ENCODE peak calls at places on chromosomes 3 and 15, in eight cellular contexts. L is activated T-cell treated with anti-CD3 and anti-CD28 coated beads for 1 hour; X is left ventricle myocardium inferior; O is RKO; I is HEK293T; E is mammary epithelial cell; B is brain microvascular endothelial cell; S is CD8-positive, alpha-beta memory T cell. W is an unnamed sample.

GRCh38 chr3:142026333-142026732 is 123.0 kb downstream of the TFDP2 start:
- DNase-seq in O (no peak), S (no peak), E (no peak), L (no peak), X (no peak), B (no peak), I (no peak), W (no peak)

GRCh38 chr3:127671523-127672428 is 976 bp upstream of the ABTB1 start:
- DNase-seq in O (peak; percentile 22), X (peak; percentile 23), S (peak; percentile 23), L (no peak), B (no peak), E (no peak), I (no peak), W (no peak)

GRCh38 chr3:115999598-115999997 is 376.3 kb downstream of the GAP43 start:
- DNase-seq in L (no peak), O (no peak), I (no peak), E (no peak), X (no peak), S (no peak), B (no peak), W (no peak)

GRCh38 chr3:119259821-119260220 is 19.1 kb upstream of the B4GALT4 start:
- DNase-seq in E (no peak), X (no peak), B (no peak), I (no peak), O (no peak), L (no peak), S (no peak), W (no peak)

GRCh38 chr15:66126057-66126855 is 127.3 kb downstream of the MEGF11 start:
- DNase-seq in L (no peak), S (no peak), X (no peak), B (no peak), E (no peak), I (no peak), O (no peak), W (no peak)

GRCh38 chr3:4982773-4983738 is 3.8 kb downstream of the BHLHE40 start:
- DNase-seq in B (peak; percentile 53), X (no peak), S (no peak), L (no peak), O (peak; percentile 58), I (no peak), E (peak; percentile 69), W (no peak)

GRCh38 chr15:57235865-57236264 is 140.4 kb upstream of the CGNL1 start:
- DNase-seq in S (no peak), I (peak; percentile 31), B (peak; percentile 88), X (no peak), O (peak; percentile 56), E (no peak), L (no peak), W (peak; percentile 70)

GRCh38 chr15:40439461-40440299 is 1.1 kb upstream of the BAHD1 start:
- DNase-seq in B (peak; percentile 29), E (peak; percentile 41), O (peak; percentile 48), X (peak; percentile 42), I (peak; percentile 14), L (peak; percentile 16), S (no peak), W (no peak)

GRCh38 chr15:79292011-79292410 is 9.5 kb downstream of the ANKRD34C start:
- DNase-seq in B (no peak), L (no peak), X (no peak), O (no peak), S (no peak), E (no peak), I (no peak), W (no peak)

GRCh38 chr15:58870451-58870850 is 63.0 kb downstream of the SLTM start:
- DNase-seq in E (no peak), B (no peak), S (no peak), L (no peak), X (no peak), O (no peak), I (no peak), W (no peak)

GRCh38 chr3:125110016-125110875 is 54.4 kb upstream of the HEG1 start:
- DNase-seq in I (no peak), X (no peak), O (peak; percentile 57), E (peak; percentile 88), L (no peak), B (peak; percentile 90), S (no peak), W (no peak)

GRCh38 chr3:127748754-127749327 is 73.5 kb downstream of the MGLL start:
- DNase-seq in E (no peak), L (no peak), B (no peak), I (no peak), O (no peak), X (no peak), S (no peak), W (no peak)

GRCh38 chr15:85414495-85414894 is 34.1 kb downstream of the AKAP13 start:
- DNase-seq in B (no peak), I (no peak), E (peak; percentile 43), X (no peak), O (peak; percentile 40), L (no peak), S (no peak), W (no peak)

GRCh38 chr3:108493862-108494261 is 16.5 kb downstream of the MYH15 start:
- DNase-seq in X (peak; percentile 17), S (no peak), L (no peak), O (peak; percentile 39), E (no peak), I (no peak), B (no peak), W (no peak)

GRCh38 chr3:45319231-45320085 is 68.9 kb upstream of the LARS2 start:
- DNase-seq in X (no peak), S (no peak), O (no peak), I (no peak), B (no peak), E (no peak), L (no peak), W (no peak)

GRCh38 chr3:16801698-16802097 is 83.1 kb upstream of the PLCL2 start:
- DNase-seq in E (no peak), L (no peak), O (no peak), X (no peak), I (no peak), B (no peak), S (no peak), W (no peak)

GRCh38 chr3:149396476-149396875 is 19.0 kb upstream of the TM4SF1 start:
- DNase-seq in B (no peak), S (no peak), I (no peak), O (no peak), E (no peak), L (no peak), X (no peak), W (no peak)